ENCODE peak calls at places on chromosomes 3 and 15, in nine cellular contexts. One of them, this sample, is unnamed.
A peak's percentile ranks its signal among the peaks of the same experiment; 100 is the strongest.

GRCh38 chr3:111903067-111903511 is 44.0 kb downstream of the PHLDB2 start:
- DNase-seq in GM23248: peak; percentile 90
- DNase-seq in NT2/D1: no peak
- DNase-seq in IMR-90: peak; percentile 84
- DNase-seq in right cardiac atrium: no peak
- DNase-seq in right lobe of liver: no peak
- DNase-seq in adrenal gland: no peak
- DNase-seq in ovary: no peak
- DNase-seq in pancreas: no peak
- DNase-seq in this sample: peak; percentile 76

GRCh38 chr15:38555686-38556334 is 8.8 kb downstream of the RASGRP1 start:
- DNase-seq in GM23248: peak; percentile 86
- DNase-seq in NT2/D1: no peak
- DNase-seq in IMR-90: peak; percentile 95
- DNase-seq in right cardiac atrium: no peak
- DNase-seq in right lobe of liver: no peak
- DNase-seq in adrenal gland: no peak
- DNase-seq in ovary: no peak
- DNase-seq in pancreas: no peak
- DNase-seq in this sample: no peak

GRCh38 chr3:85796140-85796539 is 837.4 kb downstream of the CADM2 start:
- DNase-seq in GM23248: no peak
- DNase-seq in NT2/D1: no peak
- DNase-seq in IMR-90: no peak
- DNase-seq in right cardiac atrium: no peak
- DNase-seq in right lobe of liver: no peak
- DNase-seq in adrenal gland: no peak
- DNase-seq in ovary: no peak
- DNase-seq in pancreas: no peak
- DNase-seq in this sample: no peak

GRCh38 chr15:25684521-25685215 is 178.5 kb downstream of the ATP10A start:
- DNase-seq in GM23248: peak; percentile 93
- DNase-seq in NT2/D1: no peak
- DNase-seq in IMR-90: peak; percentile 80
- DNase-seq in right cardiac atrium: peak; percentile 73
- DNase-seq in right lobe of liver: no peak
- DNase-seq in adrenal gland: peak; percentile 80
- DNase-seq in ovary: peak; percentile 45
- DNase-seq in pancreas: no peak
- DNase-seq in this sample: peak; percentile 67

GRCh38 chr3:175383366-175383765 is 524.2 kb downstream of the NAALADL2 start:
- DNase-seq in GM23248: peak; percentile 43
- DNase-seq in NT2/D1: no peak
- DNase-seq in IMR-90: peak; percentile 7
- DNase-seq in right cardiac atrium: no peak
- DNase-seq in right lobe of liver: no peak
- DNase-seq in adrenal gland: no peak
- DNase-seq in ovary: no peak
- DNase-seq in pancreas: no peak
- DNase-seq in this sample: no peak

GRCh38 chr3:27311400-27311799 is 57.8 kb downstream of the NEK10 start:
- DNase-seq in GM23248: peak; percentile 98
- DNase-seq in NT2/D1: peak; percentile 20
- DNase-seq in IMR-90: peak; percentile 96
- DNase-seq in right cardiac atrium: no peak
- DNase-seq in right lobe of liver: no peak
- DNase-seq in adrenal gland: no peak
- DNase-seq in ovary: no peak
- DNase-seq in pancreas: no peak
- DNase-seq in this sample: peak; percentile 94

GRCh38 chr3:158105710-158106438 is at the start of gene SHOX2:
- DNase-seq in GM23248: peak; percentile 83
- DNase-seq in NT2/D1: no peak
- DNase-seq in IMR-90: peak; percentile 46
- DNase-seq in right cardiac atrium: peak; percentile 77
- DNase-seq in right lobe of liver: peak; percentile 60
- DNase-seq in adrenal gland: no peak
- DNase-seq in ovary: no peak
- DNase-seq in pancreas: no peak
- DNase-seq in this sample: peak; percentile 81

GRCh38 chr3:71724584-71725278 is 471 bp downstream of the EIF4E3 start:
- DNase-seq in GM23248: peak; percentile 60
- DNase-seq in NT2/D1: no peak
- DNase-seq in IMR-90: no peak
- DNase-seq in right cardiac atrium: peak; percentile 73
- DNase-seq in right lobe of liver: peak; percentile 70
- DNase-seq in adrenal gland: peak; percentile 59
- DNase-seq in ovary: peak; percentile 47
- DNase-seq in pancreas: peak; percentile 47
- DNase-seq in this sample: peak; percentile 9

GRCh38 chr15:58521293-58521991 is 89.7 kb downstream of the LIPC start:
- DNase-seq in GM23248: peak; percentile 80
- DNase-seq in NT2/D1: peak; percentile 11
- DNase-seq in IMR-90: peak; percentile 84
- DNase-seq in right cardiac atrium: peak; percentile 71
- DNase-seq in right lobe of liver: peak; percentile 70
- DNase-seq in adrenal gland: peak; percentile 33
- DNase-seq in ovary: peak; percentile 35
- DNase-seq in pancreas: peak; percentile 35
- DNase-seq in this sample: peak; percentile 80

GRCh38 chr3:15495461-15496340 is 25.8 kb downstream of the COLQ start:
- DNase-seq in GM23248: no peak
- DNase-seq in NT2/D1: no peak
- DNase-seq in IMR-90: no peak
- DNase-seq in right cardiac atrium: no peak
- DNase-seq in right lobe of liver: no peak
- DNase-seq in adrenal gland: peak; percentile 46
- DNase-seq in ovary: no peak
- DNase-seq in pancreas: no peak
- DNase-seq in this sample: no peak

GRCh38 chr15:66101715-66102395 is 151.7 kb downstream of the MEGF11 start:
- DNase-seq in GM23248: no peak
- DNase-seq in NT2/D1: peak; percentile 23
- DNase-seq in IMR-90: no peak
- DNase-seq in right cardiac atrium: no peak
- DNase-seq in right lobe of liver: peak; percentile 16
- DNase-seq in adrenal gland: no peak
- DNase-seq in ovary: no peak
- DNase-seq in pancreas: no peak
- DNase-seq in this sample: no peak

GRCh38 chr3:89565098-89565497 is 457.7 kb downstream of the EPHA3 start:
- DNase-seq in GM23248: peak; percentile 28
- DNase-seq in NT2/D1: no peak
- DNase-seq in IMR-90: peak; percentile 50
- DNase-seq in right cardiac atrium: no peak
- DNase-seq in right lobe of liver: no peak
- DNase-seq in adrenal gland: no peak
- DNase-seq in ovary: no peak
- DNase-seq in pancreas: no peak
- DNase-seq in this sample: peak; percentile 48

GRCh38 chr15:88624156-88624970 is 3.2 kb downstream of the AEN start:
- DNase-seq in GM23248: peak; percentile 66
- DNase-seq in NT2/D1: no peak
- DNase-seq in IMR-90: peak; percentile 61
- DNase-seq in right cardiac atrium: no peak
- DNase-seq in right lobe of liver: no peak
- DNase-seq in adrenal gland: no peak
- DNase-seq in ovary: no peak
- DNase-seq in pancreas: no peak
- DNase-seq in this sample: no peak

GRCh38 chr3:194134231-194134756 is 1.7 kb upstream of the HES1 start:
- DNase-seq in GM23248: peak; percentile 86
- DNase-seq in NT2/D1: no peak
- DNase-seq in IMR-90: no peak
- DNase-seq in right cardiac atrium: peak; percentile 93
- DNase-seq in right lobe of liver: no peak
- DNase-seq in adrenal gland: peak; percentile 77
- DNase-seq in ovary: no peak
- DNase-seq in pancreas: no peak
- DNase-seq in this sample: no peak

GRCh38 chr3:122974764-122975162 is 52.8 kb downstream of the SEMA5B start:
- DNase-seq in GM23248: peak; percentile 49
- DNase-seq in NT2/D1: no peak
- DNase-seq in IMR-90: peak; percentile 54
- DNase-seq in right cardiac atrium: peak; percentile 84
- DNase-seq in right lobe of liver: no peak
- DNase-seq in adrenal gland: peak; percentile 35
- DNase-seq in ovary: peak; percentile 78
- DNase-seq in pancreas: no peak
- DNase-seq in this sample: peak; percentile 79

GRCh38 chr3:168025076-168025475 is 70.6 kb downstream of the GOLIM4 start:
- DNase-seq in GM23248: peak; percentile 65
- DNase-seq in NT2/D1: no peak
- DNase-seq in IMR-90: peak; percentile 52
- DNase-seq in right cardiac atrium: no peak
- DNase-seq in right lobe of liver: no peak
- DNase-seq in adrenal gland: no peak
- DNase-seq in ovary: no peak
- DNase-seq in pancreas: no peak
- DNase-seq in this sample: no peak

GRCh38 chr3:53890726-53891499 is 746 bp downstream of the SELENOK start:
- DNase-seq in GM23248: peak; percentile 59
- DNase-seq in NT2/D1: no peak
- DNase-seq in IMR-90: peak; percentile 42
- DNase-seq in right cardiac atrium: peak; percentile 11
- DNase-seq in right lobe of liver: no peak
- DNase-seq in adrenal gland: peak; percentile 30
- DNase-seq in ovary: no peak
- DNase-seq in pancreas: peak; percentile 41
- DNase-seq in this sample: no peak

GRCh38 chr3:61172684-61173083 is 78.6 kb downstream of the FHIT start:
- DNase-seq in GM23248: no peak
- DNase-seq in NT2/D1: peak; percentile 43
- DNase-seq in IMR-90: no peak
- DNase-seq in right cardiac atrium: no peak
- DNase-seq in right lobe of liver: no peak
- DNase-seq in adrenal gland: no peak
- DNase-seq in ovary: no peak
- DNase-seq in pancreas: no peak
- DNase-seq in this sample: no peak

GRCh38 chr3:42085641-42086376 is 5.3 kb upstream of the TRAK1 start:
- DNase-seq in GM23248: no peak
- DNase-seq in NT2/D1: no peak
- DNase-seq in IMR-90: no peak
- DNase-seq in right cardiac atrium: no peak
- DNase-seq in right lobe of liver: no peak
- DNase-seq in adrenal gland: no peak
- DNase-seq in ovary: no peak
- DNase-seq in pancreas: no peak
- DNase-seq in this sample: no peak

DNA sequence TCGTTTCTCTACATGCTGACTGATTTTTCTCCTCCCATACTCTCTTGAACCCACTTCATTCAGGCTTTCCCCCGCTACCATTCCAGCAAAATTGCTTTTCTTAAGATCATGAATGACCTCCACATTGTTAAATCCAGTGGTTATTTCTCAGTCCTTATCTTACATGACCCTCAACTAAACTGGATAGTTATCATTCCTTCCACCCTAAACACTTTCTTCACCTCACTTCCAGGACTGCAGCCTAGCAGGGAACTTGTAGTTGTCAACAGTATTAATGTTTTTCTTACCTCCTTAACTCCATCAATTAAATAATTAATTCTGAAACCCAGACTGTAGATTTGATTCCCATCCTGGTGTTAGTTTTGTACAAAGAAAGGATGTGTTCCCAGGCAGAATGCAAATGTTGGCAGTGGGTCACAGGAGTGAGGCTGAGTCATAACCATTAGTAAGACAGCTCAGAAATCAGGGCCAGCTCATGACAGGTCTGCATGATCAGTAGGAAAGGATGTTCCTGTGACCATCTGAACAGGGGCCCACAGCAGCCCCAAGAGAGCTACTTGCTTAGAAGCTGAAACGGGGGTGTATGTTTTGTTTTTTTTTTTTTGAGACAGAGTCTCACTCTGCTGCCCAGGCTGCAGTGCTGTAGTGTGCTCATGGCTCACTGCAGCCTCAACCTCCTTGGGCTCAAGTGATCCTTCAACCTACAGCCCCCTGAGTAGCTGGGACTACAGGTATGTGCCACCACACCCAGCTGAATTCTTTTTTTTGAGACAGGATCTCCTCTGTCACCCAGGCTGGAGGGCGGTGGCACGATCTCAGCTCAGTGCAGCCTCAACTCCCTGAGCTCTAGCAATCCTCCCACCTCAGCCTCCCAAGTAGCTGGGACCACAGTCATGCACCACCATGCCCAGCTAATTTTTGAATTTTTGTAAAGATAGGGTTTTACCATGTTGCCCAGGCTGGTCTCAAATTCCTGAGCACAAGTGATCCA is 9.1 kb downstream of the BCL2L10 start:
- DNase-seq in GM23248: peak; percentile 98
- DNase-seq in NT2/D1: no peak
- DNase-seq in IMR-90: peak; percentile 97
- DNase-seq in right cardiac atrium: no peak
- DNase-seq in right lobe of liver: no peak
- DNase-seq in adrenal gland: peak; percentile 93
- DNase-seq in ovary: peak; percentile 77
- DNase-seq in pancreas: peak; percentile 52
- DNase-seq in this sample: peak; percentile 91
- H3K4me3 ChIP-seq in GM23248: no peak overlapping the region
- H3K4me3 ChIP-seq in NT2/D1: no peak overlapping the region
- H3K4me3 ChIP-seq in IMR-90: no peak overlapping the region
- H3K4me3 ChIP-seq in right cardiac atrium: no peak overlapping the region
- H3K4me3 ChIP-seq in right lobe of liver: no peak overlapping the region
- H3K4me3 ChIP-seq in adrenal gland: no peak overlapping the region
- H3K4me3 ChIP-seq in ovary: no peak overlapping the region
- H3K4me3 ChIP-seq in pancreas: no peak overlapping the region
- H3K4me3 ChIP-seq in this sample: no peak overlapping the region

GRCh38 chr15:67834593-67835348 is 5.1 kb downstream of the RNU6-1 start:
- DNase-seq in GM23248: no peak
- DNase-seq in NT2/D1: no peak
- DNase-seq in IMR-90: no peak
- DNase-seq in right cardiac atrium: no peak
- DNase-seq in right lobe of liver: no peak
- DNase-seq in adrenal gland: no peak
- DNase-seq in ovary: peak; percentile 30
- DNase-seq in pancreas: no peak
- DNase-seq in this sample: no peak
- H3K27me3 ChIP-seq in GM23248: peaks cover 60% of the 10 kb centered on the region
- H3K27me3 ChIP-seq in NT2/D1: peaks cover 84% of the 10 kb centered on the region
- H3K27me3 ChIP-seq in IMR-90: peaks cover 73% of the 10 kb centered on the region
- H3K27me3 ChIP-seq in right cardiac atrium: no peaks in the 10 kb centered on the region
- H3K27me3 ChIP-seq in right lobe of liver: peaks cover 9% of the 10 kb centered on the region
- H3K27me3 ChIP-seq in adrenal gland: peaks cover 55% of the 10 kb centered on the region
- H3K27me3 ChIP-seq in ovary: peaks cover 12% of the 10 kb centered on the region
- H3K27me3 ChIP-seq in pancreas: no peaks in the 10 kb centered on the region
- H3K27me3 ChIP-seq in this sample: no peaks in the 10 kb centered on the region

GRCh38 chr15:76664411-76664810 is 240.7 kb downstream of the SCAPER start:
- DNase-seq in GM23248: no peak
- DNase-seq in NT2/D1: no peak
- DNase-seq in IMR-90: no peak
- DNase-seq in right cardiac atrium: no peak
- DNase-seq in right lobe of liver: no peak
- DNase-seq in adrenal gland: no peak
- DNase-seq in ovary: no peak
- DNase-seq in pancreas: no peak
- DNase-seq in this sample: no peak
- H3K4me3 ChIP-seq in GM23248: no peak overlapping the region
- H3K4me3 ChIP-seq in NT2/D1: no peak overlapping the region
- H3K4me3 ChIP-seq in IMR-90: no peak overlapping the region
- H3K4me3 ChIP-seq in right cardiac atrium: no peak overlapping the region
- H3K4me3 ChIP-seq in right lobe of liver: no peak overlapping the region
- H3K4me3 ChIP-seq in adrenal gland: no peak overlapping the region
- H3K4me3 ChIP-seq in ovary: no peak overlapping the region
- H3K4me3 ChIP-seq in pancreas: no peak overlapping the region
- H3K4me3 ChIP-seq in this sample: no peak overlapping the region

GRCh38 chr3:186311431-186311830 is 50.6 kb downstream of the DGKG start:
- DNase-seq in GM23248: no peak
- DNase-seq in NT2/D1: no peak
- DNase-seq in IMR-90: no peak
- DNase-seq in right cardiac atrium: no peak
- DNase-seq in right lobe of liver: no peak
- DNase-seq in adrenal gland: no peak
- DNase-seq in ovary: no peak
- DNase-seq in pancreas: no peak
- DNase-seq in this sample: no peak
- H3K27me3 ChIP-seq in GM23248: peaks cover 31% of the 10 kb centered on the region
- H3K27me3 ChIP-seq in NT2/D1: no peaks in the 10 kb centered on the region
- H3K27me3 ChIP-seq in IMR-90: no peaks in the 10 kb centered on the region
- H3K27me3 ChIP-seq in right cardiac atrium: no peaks in the 10 kb centered on the region
- H3K27me3 ChIP-seq in right lobe of liver: no peaks in the 10 kb centered on the region
- H3K27me3 ChIP-seq in adrenal gland: no peaks in the 10 kb centered on the region
- H3K27me3 ChIP-seq in ovary: no peaks in the 10 kb centered on the region
- H3K27me3 ChIP-seq in pancreas: no peaks in the 10 kb centered on the region
- H3K27me3 ChIP-seq in this sample: peaks cover 19% of the 10 kb centered on the region

This sample was measured in MG63.